ENCODE peak calls at places on chromosomes 2 and 18, in seven cellular contexts. One of them, this sample, is unnamed.

GRCh38 chr2:222169346-222169745 is 129.5 kb downstream of the PAX3 start:
- DNase-seq in GM12878: no peak
- DNase-seq in GM12891: no peak
- DNase-seq in H1: no peak
- DNase-seq in K562: no peak
- DNase-seq in SK-N-SH: no peak
- DNase-seq in HepG2: no peak
- DNase-seq in this sample: no peak

GRCh38 chr2:8477511-8478132 is 204.2 kb upstream of the ID2 start:
- DNase-seq in H1: no peak
- DNase-seq in HepG2: no peak
- DNase-seq in K562: no peak
- DNase-seq in GM12891: no peak
- DNase-seq in GM12878: peak; percentile 95
- DNase-seq in SK-N-SH: no peak
- DNase-seq in this sample: no peak

GRCh38 chr2:164696634-164697033 is 75.4 kb upstream of the GRB14 start:
- DNase-seq in H1: no peak
- DNase-seq in SK-N-SH: peak; percentile 5
- DNase-seq in K562: no peak
- DNase-seq in GM12878: no peak
- DNase-seq in HepG2: no peak
- DNase-seq in GM12891: no peak
- DNase-seq in this sample: no peak

GRCh38 chr2:161745866-161746614 is 121.8 kb downstream of the SLC4A10 start:
- DNase-seq in K562: no peak
- DNase-seq in GM12891: no peak
- DNase-seq in H1: no peak
- DNase-seq in HepG2: no peak
- DNase-seq in GM12878: no peak
- DNase-seq in SK-N-SH: no peak
- DNase-seq in this sample: no peak

GRCh38 chr18:77103181-77103875 is 29.3 kb downstream of the MBP start:
- DNase-seq in GM12891: no peak
- DNase-seq in K562: no peak
- DNase-seq in SK-N-SH: no peak
- DNase-seq in GM12878: no peak
- DNase-seq in HepG2: no peak
- DNase-seq in H1: no peak
- DNase-seq in this sample: no peak

GRCh38 chr2:202178342-202178958 is 59.9 kb downstream of the SUMO1 start:
- DNase-seq in H1: no peak
- DNase-seq in GM12891: no peak
- DNase-seq in SK-N-SH: peak; percentile 68
- DNase-seq in K562: peak; percentile 59
- DNase-seq in GM12878: peak; percentile 24
- DNase-seq in HepG2: peak; percentile 58
- DNase-seq in this sample: no peak

GRCh38 chr2:124320072-124320471 is 295.0 kb downstream of the CNTNAP5 start:
- DNase-seq in GM12878: no peak
- DNase-seq in GM12891: no peak
- DNase-seq in SK-N-SH: no peak
- DNase-seq in K562: no peak
- DNase-seq in H1: no peak
- DNase-seq in HepG2: no peak
- DNase-seq in this sample: no peak

GRCh38 chr2:45132551-45132950 is 123.3 kb upstream of the SIX2 start:
- DNase-seq in HepG2: no peak
- DNase-seq in K562: no peak
- DNase-seq in H1: no peak
- DNase-seq in GM12891: no peak
- DNase-seq in GM12878: peak; percentile 31
- DNase-seq in SK-N-SH: no peak
- DNase-seq in this sample: peak; percentile 17

GRCh38 chr2:237598468-237599208 is 8.1 kb upstream of the RAB17 start:
- DNase-seq in GM12878: no peak
- DNase-seq in K562: no peak
- DNase-seq in SK-N-SH: no peak
- DNase-seq in H1: no peak
- DNase-seq in HepG2: no peak
- DNase-seq in GM12891: no peak
- DNase-seq in this sample: no peak

GRCh38 chr18:2325308-2325849 is 245.9 kb downstream of the METTL4 start:
- DNase-seq in GM12891: no peak
- DNase-seq in K562: peak; percentile 91
- DNase-seq in HepG2: no peak
- DNase-seq in SK-N-SH: no peak
- DNase-seq in GM12878: no peak
- DNase-seq in H1: no peak
- DNase-seq in this sample: no peak

GRCh38 chr2:218023636-218024035 is 20.8 kb upstream of the TNS1 start:
- DNase-seq in HepG2: no peak
- DNase-seq in GM12891: no peak
- DNase-seq in GM12878: no peak
- DNase-seq in H1: no peak
- DNase-seq in SK-N-SH: peak; percentile 11
- DNase-seq in K562: no peak
- DNase-seq in this sample: no peak

GRCh38 chr18:68724021-68724420 is 9.1 kb upstream of the TMX3 start:
- DNase-seq in K562: no peak
- DNase-seq in GM12891: no peak
- DNase-seq in HepG2: no peak
- DNase-seq in H1: no peak
- DNase-seq in SK-N-SH: no peak
- DNase-seq in GM12878: no peak
- DNase-seq in this sample: no peak

GRCh38 chr2:203705184-203705583 is 1.3 kb upstream of the CD28 start:
- DNase-seq in H1: no peak
- DNase-seq in HepG2: no peak
- DNase-seq in GM12891: no peak
- DNase-seq in GM12878: no peak
- DNase-seq in K562: no peak
- DNase-seq in SK-N-SH: no peak
- DNase-seq in this sample: no peak

GRCh38 chr2:219207884-219208740 is 1.5 kb downstream of the ZFAND2B start:
- DNase-seq in HepG2: peak; percentile 90
- DNase-seq in GM12878: no peak
- DNase-seq in K562: no peak
- DNase-seq in SK-N-SH: peak; percentile 51
- DNase-seq in H1: no peak
- DNase-seq in GM12891: no peak
- DNase-seq in this sample: no peak

GRCh38 chr2:114805195-114805594 is 362.8 kb downstream of the DPP10 start:
- DNase-seq in GM12878: no peak
- DNase-seq in SK-N-SH: no peak
- DNase-seq in GM12891: no peak
- DNase-seq in K562: no peak
- DNase-seq in H1: no peak
- DNase-seq in HepG2: no peak
- DNase-seq in this sample: no peak

GRCh38 chr2:73091696-73092095 is 20.2 kb upstream of the SFXN5 start:
- DNase-seq in HepG2: no peak
- DNase-seq in H1: no peak
- DNase-seq in GM12891: no peak
- DNase-seq in SK-N-SH: no peak
- DNase-seq in K562: no peak
- DNase-seq in GM12878: no peak
- DNase-seq in this sample: no peak

GRCh38 chr2:46296840-46297545 is at the start of gene EPAS1:
- DNase-seq in GM12878: peak; percentile 8
- DNase-seq in HepG2: peak; percentile 84
- DNase-seq in SK-N-SH: peak; percentile 100
- DNase-seq in K562: peak; percentile 93
- DNase-seq in H1: peak; percentile 61
- DNase-seq in GM12891: peak; percentile 95
- DNase-seq in this sample: peak; percentile 91

GRCh38 chr2:33510589-33510968 is 34.1 kb downstream of the RASGRP3 start:
- DNase-seq in H1: no peak
- DNase-seq in GM12891: no peak
- DNase-seq in GM12878: no peak
- DNase-seq in K562: no peak
- DNase-seq in HepG2: no peak
- DNase-seq in SK-N-SH: no peak
- DNase-seq in this sample: no peak

GRCh38 chr18:10226971-10227370 is 227.5 kb upstream of the APCDD1 start:
- DNase-seq in SK-N-SH: no peak
- DNase-seq in GM12891: no peak
- DNase-seq in H1: no peak
- DNase-seq in K562: no peak
- DNase-seq in GM12878: no peak
- DNase-seq in HepG2: no peak
- DNase-seq in this sample: no peak

GRCh38 chr18:10006261-10006903 is 92.6 kb downstream of the VAPA start:
- DNase-seq in H1: no peak
- DNase-seq in GM12891: no peak
- DNase-seq in SK-N-SH: peak; percentile 50
- DNase-seq in HepG2: no peak
- DNase-seq in GM12878: no peak
- DNase-seq in K562: no peak
- DNase-seq in this sample: no peak

GRCh38 chr18:67590571-67591141 is 74.1 kb upstream of the DSEL start:
- DNase-seq in GM12878: no peak
- DNase-seq in K562: no peak
- DNase-seq in SK-N-SH: no peak
- DNase-seq in H1: no peak
- DNase-seq in HepG2: no peak
- DNase-seq in GM12891: no peak
- DNase-seq in this sample: no peak

GRCh38 chr2:181785677-181786344 is 105.5 kb upstream of the NEUROD1 start:
- DNase-seq in GM12878: no peak
- DNase-seq in H1: no peak
- DNase-seq in GM12891: no peak
- DNase-seq in SK-N-SH: no peak
- DNase-seq in HepG2: no peak
- DNase-seq in K562: no peak
- DNase-seq in this sample: no peak

GRCh38 chr2:22991844-22992243 is 393.1 kb upstream of the KLHL29 start:
- DNase-seq in K562: no peak
- DNase-seq in GM12878: no peak
- DNase-seq in HepG2: no peak
- DNase-seq in H1: no peak
- DNase-seq in GM12891: no peak
- DNase-seq in SK-N-SH: no peak
- DNase-seq in this sample: no peak

GRCh38 chr18:59006461-59007067 is 133.1 kb upstream of the SEC11C start:
- DNase-seq in K562: no peak
- DNase-seq in GM12878: no peak
- DNase-seq in H1: no peak
- DNase-seq in GM12891: no peak
- DNase-seq in HepG2: no peak
- DNase-seq in SK-N-SH: no peak
- DNase-seq in this sample: no peak
- TF ChIP-seq TAF1 in K562: no peak
- TF ChIP-seq TAF1 in GM12878: no peak
- TF ChIP-seq TAF1 in H1: no peak
- TF ChIP-seq TAF1 in GM12891: no peak
- TF ChIP-seq TAF1 in HepG2: no peak
- TF ChIP-seq TAF1 in SK-N-SH: no peak
- TF ChIP-seq TAF1 in this sample: no peak

GRCh38 chr18:49411928-49412327 is 48.5 kb downstream of the DYM start:
- DNase-seq in GM12878: no peak
- DNase-seq in HepG2: no peak
- DNase-seq in GM12891: no peak
- DNase-seq in K562: no peak
- DNase-seq in H1: no peak
- DNase-seq in SK-N-SH: no peak
- DNase-seq in this sample: no peak

GRCh38 chr18:49406863-49407262 is 53.6 kb downstream of the DYM start:
- DNase-seq in GM12878: no peak
- DNase-seq in H1: no peak
- DNase-seq in SK-N-SH: no peak
- DNase-seq in GM12891: no peak
- DNase-seq in HepG2: no peak
- DNase-seq in K562: no peak
- DNase-seq in this sample: no peak

DNA sequence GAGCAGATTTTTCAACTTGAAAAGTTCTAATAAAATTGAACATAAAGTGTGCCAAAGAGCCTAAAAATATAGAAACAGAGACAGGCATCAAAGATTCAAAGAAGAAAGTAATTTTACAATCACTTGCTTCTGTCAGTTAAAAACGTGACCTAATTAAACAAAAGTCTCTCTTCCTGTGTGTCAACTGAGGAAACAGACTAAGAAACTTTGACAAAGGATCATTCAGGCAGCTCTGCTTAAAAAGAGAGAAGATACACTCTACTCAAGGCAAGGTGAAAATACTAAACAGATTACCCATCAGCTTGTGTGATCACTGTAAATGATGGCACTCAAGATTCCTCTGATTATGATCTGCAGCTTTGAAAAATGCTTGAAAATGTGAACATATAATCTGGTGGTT is 47.8 kb downstream of the DYM start:
- DNase-seq in GM12891: no peak
- DNase-seq in K562: no peak
- DNase-seq in SK-N-SH: no peak
- DNase-seq in HepG2: no peak
- DNase-seq in H1: no peak
- DNase-seq in GM12878: no peak
- DNase-seq in this sample: no peak
- TF ChIP-seq TAF1 in GM12891: no peak
- TF ChIP-seq TAF1 in K562: no peak
- TF ChIP-seq TAF1 in SK-N-SH: no peak
- TF ChIP-seq TAF1 in HepG2: no peak
- TF ChIP-seq TAF1 in H1: no peak
- TF ChIP-seq TAF1 in GM12878: no peak
- TF ChIP-seq TAF1 in this sample: no peak

DNA sequence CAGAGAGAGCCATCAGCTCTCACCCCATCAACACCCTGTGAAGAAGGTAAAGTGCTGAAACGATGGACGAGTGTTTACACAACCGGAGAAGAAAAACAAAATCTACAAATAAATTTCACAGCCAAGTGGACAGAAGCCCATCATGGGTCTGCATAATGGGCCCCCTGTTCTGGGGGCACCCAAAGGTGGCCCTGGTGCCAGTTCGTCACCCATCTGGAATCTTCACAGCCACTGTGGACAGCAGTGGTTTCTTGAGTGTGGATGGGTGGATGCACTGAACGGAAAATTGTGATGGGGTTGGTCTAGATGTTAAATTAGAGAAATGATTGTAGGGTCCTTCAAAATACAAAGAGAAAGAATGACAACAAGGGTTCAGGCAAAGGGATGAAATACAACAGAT is 38.8 kb downstream of the ANKMY1 start:
- DNase-seq in H1: no peak
- DNase-seq in SK-N-SH: no peak
- DNase-seq in GM12878: no peak
- DNase-seq in GM12891: no peak
- DNase-seq in K562: no peak
- DNase-seq in HepG2: no peak
- DNase-seq in this sample: no peak
- TF ChIP-seq TAF1 in H1: no peak
- TF ChIP-seq TAF1 in SK-N-SH: no peak
- TF ChIP-seq TAF1 in GM12878: no peak
- TF ChIP-seq TAF1 in GM12891: no peak
- TF ChIP-seq TAF1 in K562: no peak
- TF ChIP-seq TAF1 in HepG2: no peak
- TF ChIP-seq TAF1 in this sample: no peak

DNA sequence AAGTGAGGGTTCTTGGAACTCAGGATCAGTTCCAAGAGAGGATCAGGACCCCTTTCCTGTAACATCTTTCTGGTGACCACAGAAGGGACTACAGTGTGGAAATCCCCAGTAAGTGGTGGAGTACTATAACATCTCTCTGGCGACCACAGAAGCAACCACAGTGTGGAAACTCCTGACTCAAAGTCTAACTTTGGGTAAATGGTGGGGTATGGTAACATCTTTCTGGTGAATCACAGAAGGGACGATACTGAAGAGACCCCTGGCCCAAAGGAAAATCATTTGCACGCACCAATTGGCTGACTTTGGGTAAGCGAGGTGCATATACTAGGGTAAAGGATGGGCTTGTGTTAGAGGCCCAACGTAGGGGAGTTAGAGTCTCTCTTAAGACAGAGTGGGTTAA is 56.3 kb upstream of the GULP1 start:
- DNase-seq in SK-N-SH: no peak
- DNase-seq in GM12891: no peak
- DNase-seq in GM12878: peak; percentile 43
- DNase-seq in HepG2: no peak
- DNase-seq in K562: no peak
- DNase-seq in H1: no peak
- DNase-seq in this sample: no peak
- TF ChIP-seq TAF1 in SK-N-SH: no peak
- TF ChIP-seq TAF1 in GM12891: no peak
- TF ChIP-seq TAF1 in GM12878: no peak
- TF ChIP-seq TAF1 in HepG2: no peak
- TF ChIP-seq TAF1 in K562: no peak
- TF ChIP-seq TAF1 in H1: no peak
- TF ChIP-seq TAF1 in this sample: no peak

This sample was measured in GM12892.